ENCODE peak calls at places on chromosomes 6 and 20, in six cellular contexts. D is stimulated activated CD8-positive, alpha-beta memory T cell treated with anti-CD3 and anti-CD28 coated beads, Interleukin-15, amount 100 ng/mL, for 1 hour; S is T-helper 2 cell; G is activated CD4-positive, alpha-beta T cell treated with anti-CD3 and anti-CD28 coated beads, Interleukin-2, amount 10 ng/mL, durations not matched to agents 7 days and 5 days; O is GM04504; P is effector CD4-positive, alpha-beta T cell. Y is an unnamed sample.

GRCh38 chr6:148288566-148288965 is 54.1 kb upstream of the SASH1 start:
- DNase-seq in P (no peak), S (no peak), D (no peak), G (no peak), O (no peak), Y (no peak)

GRCh38 chr6:130202782-130203181 is 20.0 kb downstream of the SAMD3 start:
- DNase-seq in G (no peak), S (no peak), P (no peak), O (no peak), D (no peak), Y (no peak)

GRCh38 chr6:3888153-3888957 is 39.2 kb downstream of the FAM50B start:
- DNase-seq in D (no peak), G (no peak), O (no peak), P (no peak), S (no peak), Y (no peak)

GRCh38 chr6:148890091-148890490 is 143.3 kb downstream of the UST start:
- DNase-seq in S (no peak), G (no peak), P (no peak), D (no peak), O (no peak), Y (no peak)

GRCh38 chr6:68756454-68757375 is 121.6 kb downstream of the ADGRB3 start:
- DNase-seq in S (no peak), G (no peak), P (no peak), O (no peak), D (no peak), Y (no peak)

GRCh38 chr6:4323322-4323721 is 187.9 kb upstream of the ECI2 start:
- DNase-seq in G (no peak), D (no peak), O (no peak), S (no peak), P (no peak), Y (no peak)

GRCh38 chr20:1848378-1848777 is 46.8 kb upstream of the SIRPA start:
- DNase-seq in G (no peak), O (no peak), P (no peak), S (no peak), D (no peak), Y (no peak)

GRCh38 chr6:38188677-38189335 is 369.3 kb downstream of the ZFAND3 start:
- DNase-seq in P (no peak), S (no peak), G (no peak), D (no peak), O (no peak), Y (no peak)

GRCh38 chr6:8392569-8392968 is 42.8 kb downstream of the SLC35B3 start:
- DNase-seq in D (no peak), O (no peak), P (no peak), G (no peak), S (no peak), Y (no peak)

GRCh38 chr20:63216849-63217471 is 1.0 kb upstream of the YTHDF1 start:
- DNase-seq in D (no peak), S (no peak), P (no peak), G (no peak), O (no peak), Y (no peak)

GRCh38 chr6:32883789-32884188 is 29.8 kb downstream of the PSMB9 start:
- DNase-seq in O (no peak), D (no peak), G (no peak), P (no peak), S (no peak), Y (no peak)

GRCh38 chr20:36917943-36918342 is 33.6 kb downstream of the SAMHD1 start:
- DNase-seq in G (no peak), D (no peak), O (no peak), P (no peak), S (no peak), Y (no peak)